ENCODE peak calls at places on chromosomes 1 and 21, in six cellular contexts. One of them, this sample, is unnamed.

GRCh38 chr1:41980872-41981653 is 62.3 kb upstream of the HIVEP3 start:
- DNase-seq in HepG2: no peak
- DNase-seq in HCT116: no peak
- DNase-seq in SK-N-SH: no peak
- DNase-seq in GM12878: no peak
- DNase-seq in H1: no peak
- DNase-seq in this sample: no peak

GRCh38 chr1:24878775-24879742 is 51.0 kb downstream of the RUNX3 start:
- DNase-seq in GM12878: no peak
- DNase-seq in SK-N-SH: no peak
- DNase-seq in H1: no peak
- DNase-seq in HepG2: peak; percentile 51
- DNase-seq in HCT116: no peak
- DNase-seq in this sample: no peak

GRCh38 chr21:45497846-45498645 is 44.2 kb downstream of the SLC19A1 start:
- DNase-seq in SK-N-SH: no peak
- DNase-seq in HepG2: no peak
- DNase-seq in GM12878: no peak
- DNase-seq in HCT116: no peak
- DNase-seq in H1: no peak
- DNase-seq in this sample: no peak

GRCh38 chr1:6673816-6674398 is 27.7 kb downstream of the DNAJC11 start:
- DNase-seq in SK-N-SH: no peak
- DNase-seq in HCT116: no peak
- DNase-seq in HepG2: no peak
- DNase-seq in GM12878: no peak
- DNase-seq in H1: no peak
- DNase-seq in this sample: no peak

GRCh38 chr1:200317236-200317635 is 92.6 kb downstream of the ZNF281 start:
- DNase-seq in GM12878: no peak
- DNase-seq in HCT116: no peak
- DNase-seq in SK-N-SH: no peak
- DNase-seq in HepG2: no peak
- DNase-seq in H1: no peak
- DNase-seq in this sample: no peak

GRCh38 chr21:41653243-41653943 is 113.5 kb downstream of the RIPK4 start:
- DNase-seq in HCT116: no peak
- DNase-seq in SK-N-SH: no peak
- DNase-seq in H1: no peak
- DNase-seq in HepG2: no peak
- DNase-seq in GM12878: no peak
- DNase-seq in this sample: no peak

GRCh38 chr21:32587651-32588050 is 2.3 kb upstream of the TCP10L start:
- DNase-seq in SK-N-SH: no peak
- DNase-seq in HCT116: no peak
- DNase-seq in HepG2: no peak
- DNase-seq in GM12878: no peak
- DNase-seq in H1: no peak
- DNase-seq in this sample: no peak

GRCh38 chr1:171868217-171868616 is 26.9 kb downstream of the DNM3 start:
- DNase-seq in H1: no peak
- DNase-seq in HCT116: no peak
- DNase-seq in HepG2: no peak
- DNase-seq in GM12878: no peak
- DNase-seq in SK-N-SH: no peak
- DNase-seq in this sample: no peak

GRCh38 chr1:243490748-243491686 is 235.2 kb downstream of the SDCCAG8 start:
- DNase-seq in HCT116: no peak
- DNase-seq in H1: no peak
- DNase-seq in GM12878: no peak
- DNase-seq in HepG2: no peak
- DNase-seq in SK-N-SH: no peak
- DNase-seq in this sample: no peak

GRCh38 chr1:233627376-233627775 is 13.5 kb downstream of the KCNK1 start:
- DNase-seq in HepG2: no peak
- DNase-seq in GM12878: no peak
- DNase-seq in SK-N-SH: no peak
- DNase-seq in HCT116: no peak
- DNase-seq in H1: no peak
- DNase-seq in this sample: no peak

GRCh38 chr1:181676269-181676668 is 193.0 kb downstream of the CACNA1E start:
- DNase-seq in H1: no peak
- DNase-seq in HCT116: peak; percentile 13
- DNase-seq in SK-N-SH: peak; percentile 64
- DNase-seq in GM12878: peak; percentile 11
- DNase-seq in HepG2: peak; percentile 23
- DNase-seq in this sample: peak; percentile 43

GRCh38 chr1:192703283-192704206 is 67.6 kb downstream of the RGS13 start:
- DNase-seq in H1: no peak
- DNase-seq in HCT116: no peak
- DNase-seq in HepG2: no peak
- DNase-seq in SK-N-SH: no peak
- DNase-seq in GM12878: peak; percentile 16
- DNase-seq in this sample: no peak

GRCh38 chr1:164586619-164587018 is 27.6 kb downstream of the PBX1 start:
- DNase-seq in H1: no peak
- DNase-seq in HCT116: no peak
- DNase-seq in GM12878: no peak
- DNase-seq in HepG2: no peak
- DNase-seq in SK-N-SH: no peak
- DNase-seq in this sample: no peak

GRCh38 chr1:28848408-28848807 is 36.4 kb downstream of the OPRD1 start:
- DNase-seq in HepG2: no peak
- DNase-seq in SK-N-SH: no peak
- DNase-seq in HCT116: no peak
- DNase-seq in GM12878: no peak
- DNase-seq in H1: no peak
- DNase-seq in this sample: no peak

GRCh38 chr1:154713001-154713400 is 105.0 kb upstream of the ADAR start:
- DNase-seq in GM12878: no peak
- DNase-seq in SK-N-SH: no peak
- DNase-seq in HCT116: no peak
- DNase-seq in H1: no peak
- DNase-seq in HepG2: no peak
- DNase-seq in this sample: no peak

GRCh38 chr1:154716012-154716411 is 108.0 kb upstream of the ADAR start:
- DNase-seq in HCT116: no peak
- DNase-seq in GM12878: no peak
- DNase-seq in SK-N-SH: peak; percentile 81
- DNase-seq in H1: no peak
- DNase-seq in HepG2: no peak
- DNase-seq in this sample: no peak

GRCh38 chr1:154715385-154715784 is 107.4 kb upstream of the ADAR start:
- DNase-seq in HepG2: no peak
- DNase-seq in SK-N-SH: no peak
- DNase-seq in GM12878: no peak
- DNase-seq in H1: no peak
- DNase-seq in HCT116: no peak
- DNase-seq in this sample: no peak

GRCh38 chr1:154714070-154714623 is 106.2 kb upstream of the ADAR start:
- DNase-seq in SK-N-SH: no peak
- DNase-seq in HCT116: no peak
- DNase-seq in H1: no peak
- DNase-seq in HepG2: no peak
- DNase-seq in GM12878: no peak
- DNase-seq in this sample: no peak

DNA sequence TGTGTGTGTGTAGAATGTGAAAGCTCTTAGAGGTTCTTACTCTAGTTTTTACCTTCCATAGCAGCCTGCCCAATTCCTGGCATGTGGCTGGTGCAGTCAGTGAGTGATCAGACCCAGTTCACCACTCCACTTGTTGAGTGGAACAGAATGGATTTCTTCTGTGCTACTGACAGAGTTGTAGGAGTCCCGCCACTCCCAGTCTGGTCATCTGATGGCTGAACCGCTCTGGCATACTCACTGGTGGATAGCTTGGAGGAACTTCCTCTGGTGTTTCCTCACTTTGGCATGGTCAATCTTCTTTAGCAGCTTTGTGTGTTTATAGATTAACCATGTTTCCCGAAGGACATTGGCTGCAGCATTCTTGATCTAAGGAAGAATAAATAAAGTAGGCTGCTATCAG is 106.7 kb upstream of the ADAR start:
- DNase-seq in GM12878: no peak
- DNase-seq in H1: no peak
- DNase-seq in HCT116: no peak
- DNase-seq in HepG2: peak; percentile 24
- DNase-seq in SK-N-SH: no peak
- DNase-seq in this sample: peak; percentile 83
- TF ChIP-seq JUND in GM12878: no peak
- TF ChIP-seq JUND in H1: no peak
- TF ChIP-seq JUND in HCT116: no peak
- TF ChIP-seq JUND in HepG2: no peak
- TF ChIP-seq JUND in SK-N-SH: no peak
- TF ChIP-seq JUND in this sample: no peak

GRCh38 chr1:198541737-198542136 is 1.3 kb upstream of the ATP6V1G3 start:
- DNase-seq in HCT116: no peak
- DNase-seq in H1: no peak
- DNase-seq in GM12878: no peak
- DNase-seq in SK-N-SH: no peak
- DNase-seq in HepG2: no peak
- DNase-seq in this sample: no peak

GRCh38 chr1:198542632-198543031 is 2.2 kb upstream of the ATP6V1G3 start:
- DNase-seq in HepG2: no peak
- DNase-seq in GM12878: no peak
- DNase-seq in HCT116: no peak
- DNase-seq in H1: no peak
- DNase-seq in SK-N-SH: no peak
- DNase-seq in this sample: no peak

GRCh38 chr1:198544265-198544664 is 3.8 kb upstream of the ATP6V1G3 start:
- DNase-seq in HepG2: no peak
- DNase-seq in GM12878: no peak
- DNase-seq in SK-N-SH: peak; percentile 6
- DNase-seq in HCT116: no peak
- DNase-seq in H1: no peak
- DNase-seq in this sample: no peak

GRCh38 chr1:198545156-198545555 is 4.7 kb upstream of the ATP6V1G3 start:
- DNase-seq in HCT116: no peak
- DNase-seq in H1: no peak
- DNase-seq in HepG2: no peak
- DNase-seq in SK-N-SH: no peak
- DNase-seq in GM12878: no peak
- DNase-seq in this sample: no peak

DNA sequence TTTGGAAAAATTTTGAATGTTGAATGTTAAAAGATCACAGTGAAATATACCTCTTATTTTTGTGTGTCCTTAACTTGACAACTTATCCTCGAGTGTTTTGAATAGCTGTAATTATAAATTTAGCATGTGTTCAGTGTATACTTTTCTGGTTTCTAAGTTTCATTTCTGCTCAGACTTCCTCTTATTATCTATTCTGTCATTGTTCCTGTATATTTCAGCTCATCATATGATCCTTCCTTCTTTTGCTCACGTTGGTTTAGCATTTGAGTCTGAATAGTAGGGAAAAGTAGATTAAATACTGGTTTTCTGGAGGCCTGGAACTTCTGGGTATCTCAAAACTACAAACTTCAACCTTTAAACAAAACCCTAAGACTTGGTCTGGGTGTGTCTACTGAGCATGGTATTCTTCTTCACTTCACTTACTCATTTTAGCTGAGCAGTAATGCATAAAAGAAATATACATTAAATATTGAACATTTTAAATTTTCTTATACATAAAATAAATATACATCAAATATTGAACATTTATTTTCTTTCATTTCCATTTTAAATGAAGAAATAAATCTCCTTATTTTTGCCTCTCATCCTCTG is 3.3 kb upstream of the ATP6V1G3 start:
- DNase-seq in H1: no peak
- DNase-seq in HepG2: no peak
- DNase-seq in GM12878: no peak
- DNase-seq in HCT116: no peak
- DNase-seq in SK-N-SH: no peak
- DNase-seq in this sample: no peak
- TF ChIP-seq JUND in H1: no peak
- TF ChIP-seq JUND in HepG2: no peak
- TF ChIP-seq JUND in GM12878: no peak
- TF ChIP-seq JUND in HCT116: no peak
- TF ChIP-seq JUND in SK-N-SH: no peak
- TF ChIP-seq JUND in this sample: no peak

DNA sequence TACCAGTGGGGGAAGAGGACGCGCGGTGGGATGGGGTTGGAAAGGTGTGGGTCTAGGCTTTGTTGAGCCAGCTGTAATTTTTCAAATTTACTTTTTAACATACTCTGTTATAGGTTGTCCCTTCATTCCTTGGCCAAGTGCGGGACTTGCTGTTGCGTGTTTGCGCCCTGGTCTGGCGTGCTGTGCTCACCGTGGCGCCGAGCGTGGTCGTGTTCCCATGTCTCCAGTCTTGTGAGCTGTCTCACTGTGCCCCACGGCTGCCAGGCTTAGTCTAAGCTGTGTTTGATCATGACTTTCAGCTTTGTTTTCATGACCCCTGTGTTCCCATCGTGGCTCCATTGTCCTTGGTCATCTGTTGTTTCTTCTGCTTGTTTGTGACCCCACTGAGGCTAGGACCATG is 26.0 kb downstream of the TRAPPC10 start:
- DNase-seq in HepG2: no peak
- DNase-seq in SK-N-SH: no peak
- DNase-seq in HCT116: no peak
- DNase-seq in H1: no peak
- DNase-seq in GM12878: no peak
- DNase-seq in this sample: no peak
- TF ChIP-seq JUND in HepG2: no peak
- TF ChIP-seq JUND in SK-N-SH: no peak
- TF ChIP-seq JUND in HCT116: no peak
- TF ChIP-seq JUND in H1: no peak
- TF ChIP-seq JUND in GM12878: no peak
- TF ChIP-seq JUND in this sample: no peak

GRCh38 chr1:109163549-109163948 is 49.6 kb downstream of the ELAPOR1 start:
- DNase-seq in HCT116: no peak
- DNase-seq in GM12878: peak; percentile 9
- DNase-seq in HepG2: no peak
- DNase-seq in H1: no peak
- DNase-seq in SK-N-SH: no peak
- DNase-seq in this sample: no peak

GRCh38 chr1:109164538-109164937 is 49.2 kb upstream of the SARS1 start:
- DNase-seq in HepG2: no peak
- DNase-seq in HCT116: no peak
- DNase-seq in H1: no peak
- DNase-seq in GM12878: no peak
- DNase-seq in SK-N-SH: no peak
- DNase-seq in this sample: no peak

GRCh38 chr1:109170051-109170775 is 43.5 kb upstream of the SARS1 start:
- DNase-seq in H1: no peak
- DNase-seq in HCT116: no peak
- DNase-seq in GM12878: no peak
- DNase-seq in HepG2: no peak
- DNase-seq in SK-N-SH: no peak
- DNase-seq in this sample: no peak

GRCh38 chr1:109162626-109163025 is 48.7 kb downstream of the ELAPOR1 start:
- DNase-seq in HepG2: no peak
- DNase-seq in GM12878: peak; percentile 8
- DNase-seq in SK-N-SH: no peak
- DNase-seq in HCT116: no peak
- DNase-seq in H1: no peak
- DNase-seq in this sample: no peak

DNA sequence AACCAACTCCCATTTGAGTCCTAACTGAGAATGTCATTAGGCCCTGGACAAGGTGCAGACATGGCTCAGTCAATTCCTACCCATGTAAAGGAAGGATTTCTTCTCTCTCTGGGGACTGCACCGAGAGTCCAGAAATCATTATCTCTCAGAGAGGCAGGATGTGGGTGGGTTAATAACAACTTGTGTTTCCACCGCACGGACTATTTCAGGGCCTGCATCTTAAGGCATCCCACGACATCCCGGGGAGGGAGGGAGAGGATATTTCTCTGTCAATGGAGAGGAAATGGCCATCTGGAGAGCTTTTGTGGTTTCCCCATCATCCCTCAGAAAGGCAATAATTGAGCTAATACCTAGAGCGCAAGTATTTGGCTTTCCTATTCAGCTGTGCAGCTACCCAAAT is 46.6 kb upstream of the SARS1 start:
- DNase-seq in SK-N-SH: no peak
- DNase-seq in HCT116: no peak
- DNase-seq in H1: no peak
- DNase-seq in GM12878: peak; percentile 74
- DNase-seq in HepG2: no peak
- DNase-seq in this sample: no peak
- TF ChIP-seq JUND in SK-N-SH: no peak
- TF ChIP-seq JUND in HCT116: no peak
- TF ChIP-seq JUND in H1: no peak
- TF ChIP-seq JUND in GM12878: no peak
- TF ChIP-seq JUND in HepG2: no peak
- TF ChIP-seq JUND in this sample: no peak

This sample was measured in T47D.